ENCODE peak calls at places on chromosomes 11 and 22, in nine cellular contexts. U, X, Y, G, N, I, T, C and Z are unnamed samples.

GRCh38 chr11:10379433-10379832 is 74.6 kb downstream of the ADM start:
- DNase-seq in G (no peak), T (no peak), N (no peak), I (peak; percentile 63), U (no peak), Y (no peak), X (no peak), C (no peak), Z (no peak)

GRCh38 chr11:64923151-64923661 is 1.3 kb upstream of the PPP2R5B start:
- DNase-seq in N (no peak), I (no peak), X (peak; percentile 63), C (no peak), Y (no peak), U (no peak), G (no peak), T (no peak), Z (no peak)

GRCh38 chr11:119453881-119454280 is 30.9 kb upstream of the THY1 start:
- DNase-seq in X (no peak), I (no peak), U (no peak), Y (no peak), N (no peak), G (no peak), C (no peak), T (no peak), Z (no peak)

GRCh38 chr11:125167954-125168821 is 3.6 kb downstream of the PKNOX2 start:
- DNase-seq in G (peak; percentile 45), N (no peak), U (no peak), I (peak; percentile 89), C (peak; percentile 62), X (no peak), Y (no peak), T (no peak), Z (no peak)

GRCh38 chr11:16099501-16099900 is 256.8 kb downstream of the SOX6 start:
- DNase-seq in U (no peak), N (no peak), Y (no peak), G (no peak), X (no peak), I (no peak), C (no peak), T (no peak), Z (no peak)

GRCh38 chr11:80937831-80938230 is 1497.0 kb upstream of the TENM4 start:
- DNase-seq in U (no peak), G (no peak), T (no peak), N (no peak), C (no peak), I (no peak), X (no peak), Y (no peak), Z (no peak)

GRCh38 chr11:7686761-7687160 is 13.5 kb upstream of the CYB5R2 start:
- DNase-seq in I (no peak), U (no peak), X (no peak), G (no peak), Y (no peak), N (no peak), C (no peak), T (no peak), Z (no peak)

GRCh38 chr22:34866501-34867171 is 199.3 kb upstream of the ISX start:
- DNase-seq in I (peak; percentile 6), U (no peak), X (no peak), T (no peak), N (no peak), Y (no peak), G (no peak), C (no peak), Z (no peak)

GRCh38 chr11:69040581-69041260 is 8.0 kb upstream of the TPCN2 start:
- DNase-seq in T (no peak), C (no peak), U (no peak), Y (no peak), N (no peak), I (peak; percentile 87), X (no peak), G (no peak), Z (no peak)

GRCh38 chr11:115298613-115299012 is 205.6 kb downstream of the CADM1 start:
- DNase-seq in C (no peak), U (no peak), I (no peak), T (no peak), N (peak; percentile 38), G (no peak), Y (no peak), X (no peak), Z (no peak)

GRCh38 chr11:36312593-36312990 is 16.5 kb downstream of the PRR5L start:
- DNase-seq in G (no peak), Y (no peak), N (no peak), U (no peak), T (no peak), I (peak; percentile 94), C (no peak), X (no peak), Z (no peak)

GRCh38 chr11:123260511-123261211 is 65.6 kb upstream of the CLMP start:
- DNase-seq in G (no peak), T (no peak), X (no peak), I (no peak), Y (no peak), U (no peak), N (no peak), C (no peak), Z (no peak)

GRCh38 chr11:8932564-8933180 is at the start of gene C11orf16:
- DNase-seq in N (no peak), C (no peak), I (no peak), Y (no peak), G (no peak), U (no peak), T (peak; percentile 67), X (no peak), Z (no peak)

GRCh38 chr11:95716266-95716665 is 73.3 kb downstream of the FAM76B start:
- DNase-seq in N (no peak), Y (no peak), C (no peak), G (no peak), I (no peak), U (no peak), T (no peak), X (no peak), Z (no peak)

GRCh38 chr11:75668508-75669297 is at the start of gene MAP6:
- DNase-seq in I (peak; percentile 25), T (peak; percentile 64), N (peak; percentile 41), U (no peak), X (no peak), G (peak; percentile 14), Y (peak; percentile 55), C (no peak), Z (no peak)

GRCh38 chr11:75667831-75668507 is 869 bp downstream of the MAP6 start:
- DNase-seq in C (peak; percentile 58), Y (peak; percentile 77), T (peak; percentile 73), U (peak; percentile 56), I (peak; percentile 23), G (peak; percentile 57), N (peak; percentile 70), X (no peak), Z (no peak)

GRCh38 chr11:75664366-75664765 is 4.5 kb downstream of the MAP6 start:
- DNase-seq in I (no peak), N (no peak), Y (no peak), T (no peak), C (no peak), U (no peak), G (no peak), X (no peak), Z (no peak)

GRCh38 chr11:75665126-75665525 is 3.7 kb downstream of the MAP6 start:
- DNase-seq in U (no peak), Y (no peak), N (no peak), C (no peak), T (no peak), X (no peak), I (no peak), G (no peak), Z (no peak)

GRCh38 chr11:75667268-75667830 is 1.5 kb downstream of the MAP6 start:
- DNase-seq in U (no peak), Y (peak; percentile 74), N (peak; percentile 49), I (no peak), T (peak; percentile 63), G (peak; percentile 11), C (no peak), X (no peak), Z (no peak)
- TF ChIP-seq CTCF in U (peak; percentile 25), Y (no peak), N (no peak), I (no peak), T (peak; percentile 22), G (no peak), C (no peak), X (no peak), Z (no peak)

DNA sequence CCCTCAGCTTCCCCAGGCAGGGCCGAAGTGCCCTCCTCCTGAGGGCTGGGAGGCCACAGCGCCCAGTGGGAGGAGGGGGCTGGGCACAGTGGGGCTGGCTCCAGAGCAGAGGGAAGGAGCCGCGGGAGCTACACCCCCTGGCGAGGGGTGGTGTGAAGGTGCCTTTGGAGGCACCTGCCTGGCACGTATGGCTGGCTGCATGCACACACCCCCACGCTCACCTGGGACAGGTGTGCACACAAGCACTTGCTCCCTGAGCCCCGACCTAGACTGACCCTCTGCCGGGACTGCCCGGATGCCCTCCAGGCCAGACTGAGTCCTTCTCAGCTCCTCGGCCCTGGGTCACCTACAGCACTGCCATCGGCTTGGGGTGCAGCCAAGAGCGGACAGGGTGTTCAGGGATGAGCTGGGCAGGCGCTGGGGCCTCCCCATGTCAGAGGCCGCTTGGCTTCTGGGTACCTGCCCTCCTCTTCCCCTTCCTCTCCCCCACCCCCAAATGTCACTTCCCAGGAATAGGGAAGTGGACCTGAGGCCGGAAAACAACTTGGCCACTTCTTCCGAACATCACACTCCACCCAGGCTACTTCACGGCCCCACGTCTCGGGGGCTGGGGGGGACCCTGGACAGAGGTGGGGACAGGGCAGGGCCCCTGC is 7.4 kb upstream of the PIM3 start:
- DNase-seq in C (no peak), T (no peak), N (no peak), U (no peak), G (no peak), X (no peak), I (no peak), Y (no peak), Z (no peak)
- TF ChIP-seq CTCF in C (no peak), T (no peak), N (no peak), U (no peak), G (no peak), X (no peak), I (no peak), Y (no peak), Z (no peak)

DNA sequence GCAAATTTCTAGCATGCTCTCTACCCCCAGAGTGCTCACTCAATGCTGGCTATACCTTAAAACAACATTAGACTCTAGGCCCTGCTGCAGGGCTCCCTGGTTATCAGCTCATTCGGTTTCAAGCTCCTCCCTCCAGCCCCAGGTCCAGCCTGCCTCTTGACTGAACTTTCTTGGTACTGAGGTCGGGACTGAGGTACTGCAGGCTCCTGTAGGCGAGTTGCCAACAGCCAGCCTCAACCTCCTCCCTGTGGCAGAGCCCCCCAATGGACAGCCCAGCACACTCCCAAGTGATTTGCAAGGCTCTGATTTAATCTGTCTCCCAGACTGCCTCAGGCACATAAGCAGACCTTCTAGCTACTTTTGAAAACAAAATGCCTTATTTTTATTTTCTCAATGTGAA is 73.6 kb upstream of the EIF3M start:
- DNase-seq in I (no peak), N (no peak), U (no peak), Y (no peak), G (no peak), T (no peak), X (no peak), C (no peak), Z (no peak)
- TF ChIP-seq CTCF in I (no peak), N (no peak), U (no peak), Y (no peak), G (no peak), T (no peak), X (no peak), C (no peak), Z (no peak)

DNA sequence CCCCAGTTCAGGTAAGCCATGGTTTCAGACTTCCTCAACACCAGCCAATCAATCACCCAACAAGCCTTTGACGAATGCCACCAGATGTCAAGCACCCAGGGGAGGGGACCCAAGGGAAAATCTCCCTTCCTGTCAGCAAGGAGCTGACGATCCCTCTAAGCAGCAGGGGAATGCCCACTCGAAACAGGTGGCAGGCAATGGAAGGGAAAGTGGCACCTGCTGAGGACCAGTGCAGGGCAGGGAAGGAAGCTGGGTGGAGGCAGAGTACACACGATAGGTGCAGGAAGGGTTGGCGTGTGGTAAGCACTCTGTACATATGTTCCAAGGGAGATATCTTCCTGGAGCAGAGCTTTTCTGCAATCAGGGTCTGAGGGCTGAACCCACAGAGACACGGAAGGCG is 11.7 kb upstream of the CREB3L1 start:
- DNase-seq in G (peak; percentile 75), X (no peak), T (no peak), U (no peak), N (no peak), C (no peak), I (no peak), Y (no peak), Z (no peak)
- TF ChIP-seq CTCF in G (no peak), X (no peak), T (no peak), U (no peak), N (no peak), C (no peak), I (no peak), Y (no peak), Z (no peak)